ENCODE peak calls at places on chromosomes 3 and 15, in four cellular contexts. T is right cardiac atrium, P is neural progenitor cell, F is heart right ventricle. N is an unnamed sample.
A peak's percentile ranks its signal among the peaks of the same experiment; 100 is the strongest.

GRCh38 chr3:15011174-15011573 is 53.9 kb downstream of the MRPS25 start:
- DNase-seq in T (no peak), P (no peak), F (no peak), N (no peak)

GRCh38 chr3:15796771-15797599 is 794 bp downstream of the ANKRD28 start:
- DNase-seq in T (no peak), P (peak; percentile 60), F (no peak), N (no peak)

GRCh38 chr3:683770-684169 is 409.1 kb upstream of the CNTN6 start:
- DNase-seq in T (no peak), P (no peak), F (no peak), N (no peak)

GRCh38 chr3:133831966-133832801 is 26.6 kb downstream of the SRPRB start:
- DNase-seq in T (peak; percentile 22), P (no peak), F (no peak), N (no peak)

GRCh38 chr3:71102111-71103039 is 481.2 kb downstream of the FOXP1 start:
- DNase-seq in T (no peak), P (no peak), F (no peak), N (peak; percentile 46)

GRCh38 chr15:62993066-62993465 is 49.5 kb upstream of the TPM1 start:
- DNase-seq in T (no peak), P (peak; percentile 85), F (no peak), N (no peak)

GRCh38 chr3:128590948-128591347 is 59.7 kb downstream of the RPN1 start:
- DNase-seq in T (no peak), P (peak; percentile 49), F (no peak), N (no peak)

GRCh38 chr3:24520941-24521305 is 26.3 kb upstream of the THRB start:
- DNase-seq in T (no peak), P (no peak), F (no peak), N (no peak)

GRCh38 chr3:109553573-109554371 is 216.4 kb upstream of the DPPA4 start:
- DNase-seq in T (no peak), P (no peak), F (no peak), N (no peak)

GRCh38 chr3:138948371-138949001 is 1.5 kb downstream of the FOXL2NB start:
- DNase-seq in T (no peak), P (no peak), F (no peak), N (no peak)

GRCh38 chr3:103712320-103713008 is 1277.6 kb downstream of the ZPLD1 start:
- DNase-seq in T (no peak), P (no peak), F (no peak), N (no peak)

GRCh38 chr3:45104715-45105711 is 41.2 kb downstream of the CDCP1 start:
- DNase-seq in T (no peak), P (no peak), F (no peak), N (peak; percentile 50)

GRCh38 chr3:18591120-18591519 is 166.0 kb upstream of the SATB1 start:
- DNase-seq in T (no peak), P (peak; percentile 13), F (no peak), N (no peak)

GRCh38 chr3:105119801-105120340 is 246.8 kb upstream of the ALCAM start:
- DNase-seq in T (no peak), P (no peak), F (no peak), N (no peak)

GRCh38 chr15:31435256-31435781 is 108.7 kb downstream of the KLF13 start:
- DNase-seq in T (peak; percentile 93), P (peak; percentile 73), F (peak; percentile 82), N (peak; percentile 80)

GRCh38 chr3:134362221-134362620 is 12.0 kb downstream of the AMOTL2 start:
- DNase-seq in T (no peak), P (no peak), F (no peak), N (no peak)

GRCh38 chr3:29324180-29324651 is 43.3 kb downstream of the RBMS3 start:
- DNase-seq in T (peak; percentile 74), P (no peak), F (peak; percentile 14), N (peak; percentile 87)

DNA sequence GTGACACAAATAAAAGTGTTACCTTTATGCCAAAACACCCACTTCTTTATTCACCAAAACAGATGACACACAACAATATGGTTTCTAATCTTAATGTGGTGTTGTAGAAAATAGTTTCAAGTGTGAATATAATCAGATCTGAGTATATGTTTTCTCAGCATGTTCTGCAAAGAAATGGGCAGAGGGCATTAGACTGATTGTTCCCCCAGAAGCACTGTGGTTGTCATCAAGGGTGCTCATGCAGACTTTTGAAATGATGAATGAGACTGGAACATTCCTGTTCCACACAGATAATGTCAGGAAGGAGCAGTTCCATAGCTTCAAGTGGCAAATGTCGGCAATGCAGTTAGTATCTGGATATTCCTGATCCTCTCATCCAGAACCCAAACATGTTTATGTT is 37.5 kb downstream of the GPR176 start:
- DNase-seq in T (no peak), P (no peak), F (no peak), N (no peak)
- H3K27ac ChIP-seq in T (no peak overlapping the region), P (no peak overlapping the region), F (no peak overlapping the region), N (no peak overlapping the region)

GRCh38 chr3:115148142-115148790 is 1.2 kb upstream of the ZBTB20 start:
- DNase-seq in T (no peak), P (no peak), F (no peak), N (no peak)
- H3K4me3 ChIP-seq in T (peak overlapping the region; percentile 53), P (peak overlapping the region; percentile 97), F (peak overlapping the region; percentile 80), N (peak overlapping the region; percentile 53)

DNA sequence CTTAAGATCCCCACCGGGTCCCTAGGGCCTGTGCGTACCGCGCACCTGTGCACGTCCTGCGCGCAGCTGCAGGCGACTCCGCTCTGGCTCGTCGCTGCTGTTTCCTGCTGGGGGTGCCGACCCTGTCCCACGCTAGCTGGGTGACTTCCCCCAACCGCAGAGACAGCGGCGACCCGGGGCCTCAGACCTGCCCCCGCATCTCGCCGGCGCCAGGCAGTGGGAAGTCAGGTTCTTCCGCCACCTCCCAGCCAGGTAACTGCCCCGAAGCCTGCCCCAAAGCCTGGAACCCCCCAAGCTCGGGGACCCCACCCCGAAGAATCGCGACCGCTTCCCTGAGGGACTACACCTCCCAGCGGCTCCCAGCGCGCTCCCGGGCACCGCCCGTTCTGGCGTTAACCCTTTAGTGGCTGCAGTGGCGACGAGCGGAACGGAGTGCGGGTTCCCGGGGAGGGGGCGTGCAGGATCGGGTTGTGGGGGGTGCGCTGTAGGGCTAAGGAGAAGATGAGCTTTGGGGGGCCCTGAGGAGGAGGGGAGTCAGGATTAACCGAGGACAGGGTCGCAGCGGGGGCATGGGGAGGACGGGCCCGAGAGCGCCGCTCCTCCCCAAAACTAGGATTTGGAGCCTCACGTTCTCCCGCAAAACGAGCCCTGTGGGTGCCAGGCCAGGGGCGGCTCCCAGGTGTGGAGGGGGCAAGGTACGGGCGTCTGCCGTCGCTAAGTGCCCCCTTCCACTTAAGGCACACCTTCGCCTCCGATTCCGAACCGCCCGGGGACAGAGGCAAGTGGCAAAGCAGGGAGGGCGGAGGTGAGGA is 589 bp downstream of the NEIL1 start:
- DNase-seq in T (peak; percentile 89), P (peak; percentile 71), F (peak; percentile 75), N (no peak)
- H3K27ac ChIP-seq in T (peak overlapping the region; percentile 69), P (no peak overlapping the region), F (peak overlapping the region; percentile 60), N (no peak overlapping the region)

GRCh38 chr3:141077631-141078030 is 26.5 kb downstream of the SPSB4 start:
- DNase-seq in T (no peak), P (no peak), F (no peak), N (no peak)

GRCh38 chr3:141078200-141078599 is 27.1 kb downstream of the SPSB4 start:
- DNase-seq in T (no peak), P (no peak), F (no peak), N (no peak)

GRCh38 chr3:141074529-141074928 is 23.4 kb downstream of the SPSB4 start:
- DNase-seq in T (no peak), P (peak; percentile 88), F (no peak), N (no peak)

GRCh38 chr3:141076821-141077571 is 25.8 kb downstream of the SPSB4 start:
- DNase-seq in T (peak; percentile 85), P (peak; percentile 75), F (peak; percentile 52), N (no peak)

DNA sequence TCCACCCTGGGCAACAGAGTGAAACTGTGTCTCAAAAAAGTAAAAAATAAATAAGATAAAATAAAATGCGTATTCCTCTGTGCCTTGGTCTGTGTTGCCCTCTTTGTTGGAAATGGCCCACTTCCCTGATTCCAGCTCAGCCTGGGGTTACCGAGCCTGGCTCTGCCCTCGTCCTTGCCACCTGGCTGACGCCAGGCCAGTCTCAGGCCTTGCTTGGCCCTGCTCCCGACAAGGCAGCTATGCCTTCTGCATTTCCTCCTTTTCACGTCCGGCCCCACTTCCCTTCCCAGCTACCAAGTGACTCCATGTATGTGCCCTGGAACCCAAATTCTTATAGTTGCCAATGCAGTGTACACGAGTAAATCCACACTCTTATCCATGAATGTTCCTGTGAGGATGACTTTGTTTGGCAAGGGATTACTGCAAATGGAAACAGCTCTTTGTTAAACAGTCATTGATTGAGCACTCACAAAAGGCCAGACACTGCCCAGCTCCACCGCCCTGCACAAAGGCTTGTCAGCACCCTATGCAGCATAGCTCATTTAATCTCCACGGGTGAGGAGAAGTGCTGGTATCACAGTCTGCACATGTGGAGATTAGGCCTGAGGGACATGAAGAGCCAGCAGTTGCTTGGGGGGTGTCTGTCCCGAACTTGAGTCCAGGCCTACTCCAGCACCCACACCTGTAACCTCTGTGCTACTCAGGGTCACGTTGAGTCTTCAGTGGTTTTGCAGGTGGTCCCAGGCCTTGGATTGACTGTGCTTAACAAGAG is 25.1 kb downstream of the SPSB4 start:
- DNase-seq in T (peak; percentile 66), P (peak; percentile 88), F (no peak), N (no peak)
- H3K4me3 ChIP-seq in T (no peak overlapping the region), P (peak overlapping the region; percentile 4), F (no peak overlapping the region), N (no peak overlapping the region)

GRCh38 chr15:57446393-57446792 is 70.1 kb downstream of the CGNL1 start:
- DNase-seq in T (no peak), P (no peak), F (no peak), N (no peak)
- H3K27ac ChIP-seq in T (no peak overlapping the region), P (no peak overlapping the region), F (no peak overlapping the region), N (peak overlapping the region; percentile 26)

GRCh38 chr3:56467108-56467507 is 1.2 kb downstream of the ERC2 start:
- DNase-seq in T (peak; percentile 66), P (peak; percentile 96), F (peak; percentile 33), N (peak; percentile 1)

GRCh38 chr3:56471771-56472170 is 3.5 kb upstream of the ERC2 start:
- DNase-seq in T (no peak), P (no peak), F (no peak), N (no peak)

GRCh38 chr3:56468184-56469106 is at the start of gene ERC2:
- DNase-seq in T (peak; percentile 61), P (peak; percentile 97), F (peak; percentile 32), N (peak; percentile 5)

GRCh38 chr3:56469141-56469540 is 874 bp upstream of the ERC2 start:
- DNase-seq in T (no peak), P (no peak), F (no peak), N (no peak)

GRCh38 chr3:56467801-56468183 is 475 bp downstream of the ERC2 start:
- DNase-seq in T (peak; percentile 44), P (peak; percentile 70), F (no peak), N (no peak)
- H3K4me3 ChIP-seq in T (peak overlapping the region; percentile 68), P (peak overlapping the region; percentile 82), F (peak overlapping the region; percentile 51), N (peak overlapping the region; percentile 31)

N was measured in SJSA1.